ENCODE peak calls at places on chromosomes 4 and X, in four cellular contexts. V is fibroblast of pulmonary artery, L is astrocyte of the spinal cord, H is AG10803. Z is an unnamed sample.

GRCh38 chr4:118180776-118181175 is 146.5 kb downstream of the NDST3 start:
- DNase-seq in V (no peak), L (peak; percentile 17), H (peak; percentile 23), Z (peak; percentile 65)

GRCh38 chrX:69020316-69020715 is 144.9 kb downstream of the PJA1 start:
- DNase-seq in V (no peak), L (no peak), H (no peak), Z (no peak)

GRCh38 chrX:11465648-11466411 is 172.6 kb downstream of the AMELX start:
- DNase-seq in V (no peak), L (no peak), H (no peak), Z (peak; percentile 21)

GRCh38 chr4:2858451-2859217 is 15.0 kb downstream of the ADD1 start:
- DNase-seq in V (peak; percentile 47), L (no peak), H (peak; percentile 57), Z (no peak)

GRCh38 chrX:38803286-38803608 is 2.0 kb downstream of the MID1IP1 start:
- DNase-seq in V (no peak), L (no peak), H (no peak), Z (no peak)

GRCh38 chr4:88963817-88964216 is 93.2 kb downstream of the FAM13A start:
- DNase-seq in V (peak; percentile 61), L (peak; percentile 13), H (peak; percentile 11), Z (peak; percentile 75)

GRCh38 chrX:12868747-12869146 is 1.9 kb downstream of the TLR7 start:
- DNase-seq in V (no peak), L (no peak), H (no peak), Z (no peak)

GRCh38 chr4:85932371-85933305 is 427.2 kb downstream of the MAPK10 start:
- DNase-seq in V (peak; percentile 42), L (peak; percentile 58), H (peak; percentile 68), Z (no peak)

GRCh38 chr4:10593130-10593529 is 91.4 kb downstream of the CLNK start:
- DNase-seq in V (no peak), L (no peak), H (no peak), Z (peak; percentile 17)

GRCh38 chr4:123672987-123673386 is 276.4 kb downstream of the SPRY1 start:
- DNase-seq in V (peak; percentile 46), L (no peak), H (peak; percentile 37), Z (peak; percentile 8)

GRCh38 chr4:119659576-119659975 is 31.0 kb upstream of the PDE5A start:
- DNase-seq in V (peak; percentile 22), L (peak; percentile 59), H (peak; percentile 24), Z (no peak)

GRCh38 chr4:121307441-121308327 is 73.1 kb downstream of the QRFPR start:
- DNase-seq in V (peak; percentile 75), L (peak; percentile 65), H (peak; percentile 50), Z (peak; percentile 87)

GRCh38 chr4:5760936-5761480 is 50.0 kb downstream of the EVC start:
- DNase-seq in V (no peak), L (no peak), H (no peak), Z (no peak)

GRCh38 chr4:121353213-121353612 is 27.6 kb downstream of the QRFPR start:
- DNase-seq in V (no peak), L (peak; percentile 50), H (no peak), Z (no peak)

GRCh38 chrX:154366666-154367055 is 7.8 kb downstream of the FLNA start:
- DNase-seq in V (no peak), L (no peak), H (peak; percentile 34), Z (no peak)

GRCh38 chr4:139791681-139792080 is 126.1 kb downstream of the MGST2 start:
- DNase-seq in V (peak; percentile 19), L (no peak), H (no peak), Z (no peak)

GRCh38 chr4:112178731-112179130 is 33.5 kb downstream of the FAM241A start:
- DNase-seq in V (no peak), L (no peak), H (peak; percentile 43), Z (no peak)

GRCh38 chr4:108454227-108454626 is 166.1 kb upstream of the RPL34 start:
- DNase-seq in V (no peak), L (peak; percentile 44), H (no peak), Z (no peak)

GRCh38 chr4:73730292-73730691 is 10.1 kb upstream of the CXCL8 start:
- DNase-seq in V (no peak), L (peak; percentile 29), H (peak; percentile 48), Z (no peak)

GRCh38 chr4:19386786-19387185 is 864.9 kb upstream of the SLIT2 start:
- DNase-seq in V (no peak), L (no peak), H (peak; percentile 64), Z (no peak)

GRCh38 chr4:71974681-71975080 is 57.1 kb upstream of the NPFFR2 start:
- DNase-seq in V (peak; percentile 69), L (peak; percentile 59), H (peak; percentile 59), Z (peak; percentile 76)

GRCh38 chr4:38957947-38958346 is 74.3 kb downstream of the TMEM156 start:
- DNase-seq in V (no peak), L (no peak), H (no peak), Z (no peak)

GRCh38 chr4:53899544-53900274 is 164.7 kb downstream of the CHIC2 start:
- DNase-seq in V (peak; percentile 94), L (peak; percentile 67), H (peak; percentile 94), Z (no peak)

GRCh38 chr4:19327364-19327763 is 924.3 kb upstream of the SLIT2 start:
- DNase-seq in V (peak; percentile 24), L (no peak), H (peak; percentile 49), Z (no peak)

GRCh38 chrX:7996414-7996813 is 69.2 kb upstream of the PNPLA4 start:
- DNase-seq in V (peak; percentile 49), L (peak; percentile 35), H (peak; percentile 23), Z (peak; percentile 57)

GRCh38 chr4:168832746-168833575 is 177.1 kb downstream of the CBR4 start:
- DNase-seq in V (peak; percentile 50), L (peak; percentile 45), H (no peak), Z (peak; percentile 50)

DNA sequence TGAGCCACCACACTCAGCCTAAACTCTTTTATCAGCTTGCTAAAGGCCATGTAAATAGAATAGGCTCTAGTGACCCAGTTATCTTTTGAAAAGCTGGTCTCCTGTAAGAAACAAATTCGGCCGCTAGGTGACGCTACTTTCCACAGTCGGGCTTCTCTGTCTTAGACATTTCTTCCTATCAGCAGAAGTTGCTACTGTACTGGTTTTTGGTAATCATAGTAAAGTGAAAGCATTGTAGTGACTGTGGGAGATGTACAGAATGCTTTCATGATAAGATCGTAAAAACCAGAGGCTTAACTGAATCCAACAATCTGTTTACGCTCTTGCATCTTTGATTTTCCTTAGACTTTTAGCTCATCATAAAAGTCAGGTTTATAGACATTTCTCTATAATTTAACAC is 82.6 kb downstream of the GK start:
- DNase-seq in V (peak; percentile 67), L (peak; percentile 55), H (peak; percentile 51), Z (peak; percentile 68)
- TF ChIP-seq CTCF in V (peak; percentile 70), L (peak; percentile 67), H (peak; percentile 68), Z (peak; percentile 74)

GRCh38 chr4:115042496-115042895 is 70.9 kb downstream of the NDST4 start:
- DNase-seq in V (no peak), L (no peak), H (no peak), Z (peak; percentile 17)
- TF ChIP-seq CTCF in V (no peak), L (peak; percentile 39), H (peak; percentile 37), Z (no peak)

GRCh38 chrX:3178329-3178728 is 137.1 kb downstream of the ARSF start:
- DNase-seq in V (no peak), L (no peak), H (no peak), Z (no peak)
- TF ChIP-seq CTCF in V (no peak), L (no peak), H (no peak), Z (no peak)

GRCh38 chr4:42653606-42654560 is 3.0 kb downstream of the ATP8A1 start:
- DNase-seq in V (no peak), L (peak; percentile 16), H (no peak), Z (peak; percentile 71)

GRCh38 chr4:42655921-42656735 is 777 bp downstream of the ATP8A1 start:
- DNase-seq in V (no peak), L (peak; percentile 17), H (no peak), Z (no peak)

GRCh38 chr4:42656736-42656985 is 244 bp downstream of the ATP8A1 start:
- DNase-seq in V (no peak), L (peak; percentile 10), H (no peak), Z (no peak)

GRCh38 chr4:42655248-42655647 is 1.7 kb downstream of the ATP8A1 start:
- DNase-seq in V (no peak), L (no peak), H (no peak), Z (no peak)

GRCh38 chr4:42654606-42655005 is 2.3 kb downstream of the ATP8A1 start:
- DNase-seq in V (peak; percentile 62), L (peak; percentile 79), H (peak; percentile 59), Z (peak; percentile 92)
- TF ChIP-seq CTCF in V (no peak), L (no peak), H (peak; percentile 10), Z (no peak)

DNA sequence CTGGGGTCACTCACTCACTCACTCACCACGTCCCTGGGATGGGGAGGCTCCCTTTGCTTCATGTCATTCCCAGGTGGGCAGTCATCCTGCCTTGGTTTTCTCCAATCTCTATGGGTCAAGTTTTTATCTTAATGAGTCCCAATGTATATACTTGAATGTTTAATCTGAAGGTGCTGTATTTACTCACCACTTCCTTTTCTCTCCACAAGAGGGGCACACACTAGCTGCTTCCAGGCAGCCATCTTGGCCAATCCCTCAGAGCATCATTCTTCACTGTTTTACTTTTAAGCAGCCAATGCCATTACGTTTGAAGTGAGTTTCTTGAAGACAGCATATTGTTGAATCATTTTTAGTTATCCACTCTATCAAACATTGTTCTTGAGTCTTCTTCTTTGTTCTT is 153.4 kb upstream of the ARSJ start:
- DNase-seq in V (peak; percentile 14), L (no peak), H (no peak), Z (no peak)
- TF ChIP-seq CTCF in V (peak; percentile 41), L (peak; percentile 28), H (peak; percentile 23), Z (no peak)

GRCh38 chr4:40916880-40917279 is 167.1 kb downstream of the NSUN7 start:
- DNase-seq in V (peak; percentile 23), L (no peak), H (peak; percentile 22), Z (peak; percentile 63)
- TF ChIP-seq CTCF in V (peak; percentile 35), L (peak; percentile 44), H (peak; percentile 49), Z (peak; percentile 32)

DNA sequence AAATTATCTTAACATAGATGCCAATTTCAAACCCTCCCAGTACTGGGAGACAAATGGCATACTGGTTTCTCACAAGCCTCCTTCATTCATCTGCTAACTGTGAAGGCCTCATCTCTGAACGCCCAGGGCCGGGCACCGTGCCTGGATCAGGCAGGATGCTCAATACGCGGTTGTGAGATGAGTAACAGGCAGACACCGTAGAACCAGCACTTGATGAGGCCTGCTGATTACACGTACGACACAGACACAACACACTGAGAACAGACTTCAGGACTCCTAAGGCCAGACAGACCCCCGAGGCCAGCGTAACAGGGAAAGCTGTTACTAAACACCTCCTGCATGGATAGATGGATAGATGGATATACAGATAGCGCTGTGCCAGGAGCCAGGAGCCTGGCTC is 154.6 kb downstream of the AFAP1 start:
- DNase-seq in V (peak; percentile 77), L (peak; percentile 78), H (peak; percentile 77), Z (no peak)
- TF ChIP-seq CTCF in V (no peak), L (no peak), H (no peak), Z (no peak)

Z was measured in MCF 10A.